ENCODE peak calls at places on chromosomes 16 and 17, in eight cellular contexts. A is fibroblast of the aortic adventitia; F is activated CD8-positive, alpha-beta T cell treated with anti-CD3 and anti-CD28 coated beads for 36 hours; M is IMR-90; R is A673; E is HFF-Myc; S is esophagus squamous epithelium; T is B cell. L is an unnamed sample.

GRCh38 chr16:5062051-5062450 is 3.7 kb downstream of the C16orf89 start:
- DNase-seq in A (no peak), F (no peak), M (no peak), R (no peak), E (no peak), S (no peak), T (no peak), L (no peak)

GRCh38 chr17:62902573-62903229 is 63.3 kb upstream of the TANC2 start:
- DNase-seq in A (no peak), F (no peak), M (no peak), R (peak; percentile 14), E (no peak), S (no peak), T (no peak), L (no peak)

GRCh38 chr17:82655038-82655479 is 6.8 kb upstream of the WDR45B start:
- DNase-seq in A (no peak), F (no peak), M (no peak), R (no peak), E (no peak), S (no peak), T (no peak), L (no peak)

GRCh38 chr16:49987381-49987780 is 37.6 kb upstream of the CNEP1R1 start:
- DNase-seq in A (no peak), F (no peak), M (no peak), R (no peak), E (no peak), S (no peak), T (no peak), L (no peak)

GRCh38 chr17:40448213-40448638 is 5.0 kb downstream of the IGFBP4 start:
- DNase-seq in A (peak; percentile 69), F (no peak), M (peak; percentile 23), R (no peak), E (no peak), S (no peak), T (no peak), L (no peak)

GRCh38 chr16:22220076-22220453 is 14.0 kb downstream of the EEF2K start:
- DNase-seq in A (no peak), F (no peak), M (peak; percentile 27), R (peak; percentile 83), E (no peak), S (no peak), T (no peak), L (no peak)

GRCh38 chr16:56758432-56758831 is 28.5 kb downstream of the NUP93 start:
- DNase-seq in A (no peak), F (no peak), M (no peak), R (no peak), E (no peak), S (no peak), T (no peak), L (no peak)

GRCh38 chr16:85491798-85492616 is 121.1 kb upstream of the GSE1 start:
- DNase-seq in A (peak; percentile 65), F (peak; percentile 52), M (no peak), R (no peak), E (no peak), S (no peak), T (no peak), L (no peak)

GRCh38 chr17:3911271-3912053 is 4.8 kb downstream of the P2RX1 start:
- DNase-seq in A (no peak), F (peak; percentile 95), M (no peak), R (no peak), E (no peak), S (no peak), T (peak; percentile 85), L (peak; percentile 85)

GRCh38 chr17:39757931-39758873 is 20.5 kb downstream of the GRB7 start:
- DNase-seq in A (no peak), F (peak; percentile 87), M (no peak), R (no peak), E (no peak), S (no peak), T (no peak), L (peak; percentile 58)

GRCh38 chr17:968812-969766 is 10.5 kb downstream of the NXN start:
- DNase-seq in A (no peak), F (no peak), M (no peak), R (no peak), E (no peak), S (no peak), T (no peak), L (no peak)

GRCh38 chr17:69084911-69085310 is 24.2 kb upstream of the ABCA9 start:
- DNase-seq in A (no peak), F (peak; percentile 3), M (no peak), R (no peak), E (no peak), S (no peak), T (no peak), L (no peak)

GRCh38 chr16:47887496-47887895 is 268.3 kb downstream of the ABCC12 start:
- DNase-seq in A (peak; percentile 6), F (no peak), M (peak; percentile 33), R (peak; percentile 39), E (no peak), S (no peak), T (no peak), L (no peak)

GRCh38 chr17:73933164-73933766 is 270.2 kb upstream of the RPL38 start:
- DNase-seq in A (no peak), F (no peak), M (no peak), R (no peak), E (no peak), S (no peak), T (no peak), L (no peak)

GRCh38 chr17:12637015-12637414 is 28.7 kb upstream of the MYOCD start:
- DNase-seq in A (peak; percentile 88), F (no peak), M (peak; percentile 99), R (peak; percentile 37), E (peak; percentile 75), S (no peak), T (no peak), L (no peak)

GRCh38 chr16:53024045-53024444 is 28.7 kb downstream of the CHD9NB start:
- DNase-seq in A (no peak), F (no peak), M (no peak), R (no peak), E (no peak), S (no peak), T (no peak), L (no peak)

GRCh38 chr16:53018834-53019416 is 33.8 kb downstream of the CHD9NB start:
- DNase-seq in A (no peak), F (no peak), M (no peak), R (no peak), E (no peak), S (no peak), T (no peak), L (no peak)

DNA sequence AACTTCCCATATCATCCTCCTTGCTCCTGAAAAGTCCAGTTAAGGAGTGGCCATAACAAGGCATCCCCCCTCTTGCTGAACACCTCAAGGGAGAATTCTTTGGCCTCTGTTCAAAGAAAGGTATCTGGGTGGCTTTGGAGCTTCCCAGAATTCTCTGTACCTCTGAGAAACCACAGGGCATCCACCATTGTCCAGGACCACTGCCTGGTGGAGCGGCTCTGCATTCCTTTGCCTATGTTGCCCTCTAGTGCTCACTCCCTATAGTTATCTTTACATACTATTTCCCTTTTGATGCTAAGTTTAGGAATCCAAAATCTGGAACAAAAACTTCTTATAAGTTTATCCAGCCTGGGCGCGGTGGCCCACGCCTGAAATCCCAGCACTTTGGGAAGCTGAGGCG is 30.3 kb downstream of the CHD9NB start:
- DNase-seq in A (peak; percentile 67), F (peak; percentile 12), M (peak; percentile 43), R (peak; percentile 79), E (peak; percentile 24), S (no peak), T (no peak), L (peak; percentile 46)
- TF ChIP-seq CTCF in A (peak; percentile 61), F (peak; percentile 30), M (peak; percentile 78), R (peak; percentile 74), E (peak; percentile 56), S (peak; percentile 51), T (no peak), L (peak; percentile 53)

GRCh38 chr17:28811594-28812135 is 30.9 kb downstream of the FAM222B start:
- DNase-seq in A (peak; percentile 24), F (no peak), M (peak; percentile 21), R (peak; percentile 38), E (no peak), S (no peak), T (no peak), L (peak; percentile 23)
- TF ChIP-seq CTCF in A (no peak), F (no peak), M (no peak), R (no peak), E (no peak), S (no peak), T (no peak), L (no peak)

GRCh38 chr17:81295678-81296381 is 723 bp upstream of the SLC38A10 start:
- DNase-seq in A (peak; percentile 26), F (peak; percentile 64), M (peak; percentile 33), R (peak; percentile 63), E (no peak), S (no peak), T (peak; percentile 79), L (peak; percentile 74)
- TF ChIP-seq CTCF in A (peak; percentile 36), F (peak; percentile 51), M (peak; percentile 37), R (peak; percentile 49), E (no peak), S (peak; percentile 42), T (peak; percentile 54), L (peak; percentile 45)

DNA sequence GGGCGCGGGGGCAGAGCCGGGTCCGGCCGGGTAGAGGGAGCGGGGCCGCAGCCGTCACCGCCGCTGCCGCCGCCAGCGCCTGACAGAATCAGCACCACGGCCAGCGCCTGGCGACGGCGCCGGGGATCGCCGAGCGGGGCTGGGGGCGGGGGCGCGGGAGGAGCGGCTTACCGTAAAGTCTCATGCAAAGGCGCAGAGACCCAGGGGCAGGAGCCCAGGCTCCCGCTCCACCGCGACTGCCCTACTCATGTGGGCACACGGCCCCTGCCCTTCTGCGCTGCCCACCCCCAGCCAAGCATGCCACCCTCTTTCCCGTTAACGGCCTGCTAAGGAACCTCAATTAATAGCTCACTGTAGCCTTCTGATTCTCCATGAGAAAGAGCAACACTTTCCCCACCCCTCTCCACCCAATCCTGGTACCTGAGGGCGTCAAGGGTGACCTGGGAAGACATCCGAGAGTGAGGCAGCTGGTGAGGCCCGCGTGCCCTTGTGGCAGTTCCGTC is at the start of gene SEZ6:
- DNase-seq in A (peak; percentile 47), F (peak; percentile 77), M (peak; percentile 48), R (peak; percentile 87), E (no peak), S (no peak), T (peak; percentile 82), L (peak; percentile 90)
- TF ChIP-seq CTCF in A (no peak), F (no peak), M (no peak), R (no peak), E (no peak), S (no peak), T (no peak), L (no peak)

DNA sequence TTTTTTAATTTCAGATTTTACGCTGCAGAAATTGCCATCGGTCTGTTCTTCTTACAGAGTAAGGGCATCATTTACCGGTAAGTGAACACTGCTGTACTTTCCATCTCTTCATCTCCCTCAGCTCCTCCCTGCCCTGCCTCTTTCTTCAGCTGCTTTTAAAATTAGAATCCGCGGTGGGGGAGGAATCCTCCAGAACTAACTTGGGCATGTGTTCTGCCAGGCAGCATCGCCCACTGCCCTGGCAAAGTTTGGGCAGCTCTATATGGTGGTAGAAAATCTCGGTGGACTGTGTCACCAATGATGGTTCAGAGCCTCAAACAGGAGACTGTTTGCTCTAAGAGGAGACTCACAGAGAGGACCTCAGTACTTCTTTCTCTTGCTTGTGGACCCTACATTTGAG is 81.6 kb upstream of the CACNG3 start:
- DNase-seq in A (no peak), F (no peak), M (no peak), R (no peak), E (no peak), S (no peak), T (no peak), L (no peak)
- TF ChIP-seq CTCF in A (no peak), F (no peak), M (no peak), R (no peak), E (no peak), S (no peak), T (no peak), L (no peak)

L was measured in GM13977.